ENCODE peak calls at places on chromosomes 4 and X, in five cellular contexts. K, O, I, C and S are unnamed samples.
A peak's percentile ranks its signal among the peaks of the same experiment; 100 is the strongest.

GRCh38 chr4:106624674-106625073 is 256.1 kb upstream of the GIMD1 start:
- DNase-seq in K (no peak), O (no peak), I (no peak), C (peak; percentile 1), S (no peak)

GRCh38 chr4:154506253-154506652 is 14.7 kb upstream of the DCHS2 start:
- DNase-seq in K (peak; percentile 21), O (no peak), I (peak; percentile 51), C (peak; percentile 13), S (no peak)

GRCh38 chrX:150202641-150203248 is 160.4 kb upstream of the MAMLD1 start:
- DNase-seq in K (peak; percentile 8), O (no peak), I (no peak), C (peak; percentile 63), S (no peak)

GRCh38 chrX:84501798-84502628 is at the start of gene HDX:
- DNase-seq in K (peak; percentile 81), O (peak; percentile 87), I (peak; percentile 89), C (peak; percentile 81), S (peak; percentile 7)

GRCh38 chr4:48904101-48904500 is 2.5 kb downstream of the OCIAD2 start:
- DNase-seq in K (no peak), O (no peak), I (no peak), C (no peak), S (no peak)

GRCh38 chr4:53816561-53816960 is 225.3 kb upstream of the LNX1 start:
- DNase-seq in K (no peak), O (no peak), I (no peak), C (peak; percentile 25), S (no peak)

GRCh38 chr4:143586080-143586479 is 72.6 kb downstream of the SMARCA5 start:
- DNase-seq in K (no peak), O (no peak), I (no peak), C (peak; percentile 42), S (no peak)

GRCh38 chr4:170089743-170090666 is at the start of gene AADAT:
- DNase-seq in K (peak; percentile 81), O (peak; percentile 76), I (peak; percentile 72), C (peak; percentile 72), S (peak; percentile 25)

GRCh38 chr4:106717094-106717493 is 319.0 kb downstream of the DKK2 start:
- DNase-seq in K (no peak), O (no peak), I (no peak), C (no peak), S (no peak)

DNA sequence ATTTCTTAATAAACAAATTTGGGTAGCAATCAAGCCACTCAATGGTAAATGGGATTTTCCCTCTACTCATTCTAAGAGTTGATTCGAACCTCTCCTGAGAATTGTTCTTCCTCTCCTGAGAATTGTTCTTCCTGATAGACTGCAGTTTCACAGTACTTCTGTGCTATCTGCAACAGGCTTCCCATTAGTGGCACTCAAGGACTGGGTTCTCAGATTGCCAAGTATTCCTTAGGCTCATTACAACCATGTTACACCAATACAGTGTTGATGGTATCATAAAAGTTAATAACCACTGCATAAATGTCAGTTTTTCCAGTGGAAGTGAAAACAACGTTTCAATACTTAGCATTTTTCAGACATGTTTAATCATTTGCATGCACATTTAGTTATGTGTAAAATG is 201.6 kb downstream of the FRMPD4 start:
- DNase-seq in K (no peak), O (no peak), I (no peak), C (no peak), S (no peak)
- TF ChIP-seq POLR2A in K (no peak), O (no peak), I (no peak), C (no peak), S (no peak)

GRCh38 chr4:173371292-173372192 is 788 bp downstream of the SAP30 start:
- DNase-seq in K (peak; percentile 51), O (peak; percentile 68), I (peak; percentile 68), C (peak; percentile 69), S (peak; percentile 24)
- TF ChIP-seq POLR2A in K (no peak), O (no peak), I (peak; percentile 10), C (no peak), S (no peak)

GRCh38 chr4:70704333-70705145 is 16.2 kb downstream of the UTP3 start:
- DNase-seq in K (peak; percentile 73), O (peak; percentile 85), I (peak; percentile 79), C (peak; percentile 67), S (peak; percentile 61)
- TF ChIP-seq POLR2A in K (peak; percentile 52), O (peak; percentile 13), I (peak; percentile 50), C (no peak), S (no peak)

GRCh38 chr4:158722917-158723793 is at the start of gene PPID:
- DNase-seq in K (peak; percentile 84), O (peak; percentile 79), I (peak; percentile 73), C (peak; percentile 70), S (peak; percentile 65)
- TF ChIP-seq POLR2A in K (peak; percentile 77), O (peak; percentile 57), I (peak; percentile 59), C (peak; percentile 89), S (peak; percentile 87)

GRCh38 chrX:9466115-9466495 is 1.2 kb downstream of the TBL1X start:
- DNase-seq in K (peak; percentile 32), O (peak; percentile 54), I (peak; percentile 38), C (peak; percentile 21), S (peak; percentile 23)
- TF ChIP-seq POLR2A in K (no peak), O (no peak), I (no peak), C (no peak), S (no peak)

DNA sequence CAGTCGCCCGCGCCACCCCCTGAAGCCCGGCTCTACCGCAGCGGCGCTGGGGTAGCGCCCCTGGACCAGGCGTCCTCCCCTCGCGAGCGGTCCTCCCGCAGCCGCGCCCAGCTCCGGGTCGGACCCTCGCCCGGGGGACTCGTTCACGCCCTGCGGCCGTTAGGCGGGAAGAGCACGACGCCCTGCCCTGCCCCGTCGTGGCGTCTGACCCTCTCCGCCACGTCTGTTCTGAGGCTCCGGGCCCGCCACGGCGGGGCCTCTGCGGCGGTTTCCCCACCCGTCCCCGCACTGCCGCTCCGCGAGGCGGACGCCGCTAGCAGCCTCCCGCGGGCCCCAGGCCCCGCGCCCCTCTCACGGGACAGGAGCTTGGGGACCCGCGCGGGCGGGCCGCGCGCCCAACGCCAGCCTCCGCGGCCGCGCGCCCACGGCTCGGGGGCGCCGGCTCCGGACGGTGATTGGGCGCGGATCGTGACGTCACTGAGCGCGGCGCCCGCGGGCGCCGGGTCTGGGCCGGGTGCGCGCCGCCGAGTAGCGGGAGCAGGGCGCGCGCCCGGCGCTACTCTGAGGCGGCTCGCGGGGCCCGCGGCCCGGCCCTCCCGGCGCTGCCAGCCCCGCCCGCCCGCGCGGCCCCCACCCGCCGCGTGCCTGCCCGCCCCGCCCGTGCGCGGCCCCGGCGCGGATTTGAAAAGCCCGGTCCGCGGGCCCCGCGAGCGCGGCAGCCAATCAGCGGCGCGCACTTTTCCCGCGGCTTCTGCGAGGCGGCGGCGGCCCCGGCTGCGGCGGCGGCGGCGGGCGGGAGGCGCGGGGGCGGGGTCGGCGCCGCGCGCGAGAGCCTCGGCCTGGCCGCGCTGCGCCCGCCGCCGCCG is at the start of gene NSD2:
- DNase-seq in K (peak; percentile 81), O (peak; percentile 89), I (peak; percentile 85), C (peak; percentile 87), S (peak; percentile 96)
- TF ChIP-seq POLR2A in K (peak; percentile 42), O (peak; percentile 63), I (peak; percentile 89), C (peak; percentile 83), S (peak; percentile 92)